ENCODE peak calls at places on chromosomes 16 and 17, in four cellular contexts. U is IMR-90, T is K562, N is HepG2. L is an unnamed sample.

GRCh38 chr16:67563708-67564468 is 1.6 kb downstream of the CTCF start:
- DNase-seq in U (peak; percentile 88), T (peak; percentile 48), N (peak; percentile 58), L (peak; percentile 47)

GRCh38 chr17:40316571-40317344 is 7.8 kb downstream of the RARA start:
- DNase-seq in U (peak; percentile 75), T (no peak), N (peak; percentile 80), L (peak; percentile 82)

GRCh38 chr17:74749262-74750038 is 1.0 kb downstream of the NHERF1 start:
- DNase-seq in U (no peak), T (peak; percentile 34), N (no peak), L (no peak)

GRCh38 chr16:24966031-24966430 is 49.1 kb downstream of the ARHGAP17 start:
- DNase-seq in U (no peak), T (no peak), N (no peak), L (no peak)

GRCh38 chr17:80030730-80031410 is 4.8 kb downstream of the TBC1D16 start:
- DNase-seq in U (no peak), T (no peak), N (no peak), L (no peak)

GRCh38 chr16:53022374-53022773 is 30.3 kb downstream of the CHD9NB start:
- DNase-seq in U (peak; percentile 43), T (peak; percentile 68), N (peak; percentile 63), L (peak; percentile 55)

GRCh38 chr16:87353613-87354012 is 30.0 kb downstream of the FBXO31 start:
- DNase-seq in U (no peak), T (no peak), N (no peak), L (no peak)

GRCh38 chr17:59165933-59166342 is 10.4 kb downstream of the PRR11 start:
- DNase-seq in U (peak; percentile 60), T (peak; percentile 60), N (peak; percentile 67), L (peak; percentile 62)

GRCh38 chr17:39564201-39564828 is 43.4 kb downstream of the NEUROD2 start:
- DNase-seq in U (no peak), T (no peak), N (no peak), L (no peak)

GRCh38 chr17:57166803-57167202 is 81.8 kb downstream of the AKAP1 start:
- DNase-seq in U (no peak), T (no peak), N (no peak), L (no peak)

GRCh38 chr17:41975099-41976083 is 8.8 kb downstream of the CNP start:
- DNase-seq in U (peak; percentile 69), T (no peak), N (no peak), L (no peak)

GRCh38 chr16:83998091-83998490 is 30.0 kb downstream of the NECAB2 start:
- DNase-seq in U (no peak), T (no peak), N (no peak), L (no peak)

GRCh38 chr17:77924757-77925336 is 33.7 kb upstream of the TNRC6C start:
- DNase-seq in U (peak; percentile 49), T (peak; percentile 39), N (no peak), L (no peak)

GRCh38 chr17:34367486-34368270 is 4.6 kb upstream of the CCL1 start:
- DNase-seq in U (no peak), T (no peak), N (no peak), L (no peak)

GRCh38 chr17:59435238-59435637 is 103.8 kb downstream of the YPEL2 start:
- DNase-seq in U (peak; percentile 70), T (no peak), N (no peak), L (no peak)

GRCh38 chr17:64202683-64203430 is 60.2 kb downstream of the TEX2 start:
- DNase-seq in U (peak; percentile 82), T (peak; percentile 12), N (peak; percentile 55), L (no peak)

GRCh38 chr17:61699032-61699431 is 108.0 kb upstream of the NACA2 start:
- DNase-seq in U (no peak), T (no peak), N (no peak), L (no peak)

GRCh38 chr17:61699694-61700093 is 108.7 kb upstream of the NACA2 start:
- DNase-seq in U (no peak), T (no peak), N (no peak), L (no peak)

GRCh38 chr17:61700252-61700651 is 109.2 kb upstream of the NACA2 start:
- DNase-seq in U (no peak), T (no peak), N (no peak), L (no peak)

GRCh38 chr17:61695779-61696337 is 104.8 kb upstream of the NACA2 start:
- DNase-seq in U (no peak), T (no peak), N (no peak), L (no peak)

GRCh38 chr17:61698244-61698643 is 107.2 kb upstream of the NACA2 start:
- DNase-seq in U (no peak), T (no peak), N (no peak), L (no peak)
- TF ChIP-seq MAZ in U (no peak), T (no peak), N (no peak), L (no peak)

GRCh38 chr17:43598359-43599045 is 52.4 kb upstream of the ETV4 start:
- DNase-seq in U (no peak), T (no peak), N (no peak), L (no peak)
- TF ChIP-seq MAZ in U (no peak), T (no peak), N (no peak), L (no peak)

GRCh38 chr17:27478901-27479531 is 22.8 kb downstream of the KSR1 start:
- DNase-seq in U (no peak), T (no peak), N (no peak), L (peak; percentile 29)
- TF ChIP-seq MAZ in U (no peak), T (no peak), N (no peak), L (no peak)

DNA sequence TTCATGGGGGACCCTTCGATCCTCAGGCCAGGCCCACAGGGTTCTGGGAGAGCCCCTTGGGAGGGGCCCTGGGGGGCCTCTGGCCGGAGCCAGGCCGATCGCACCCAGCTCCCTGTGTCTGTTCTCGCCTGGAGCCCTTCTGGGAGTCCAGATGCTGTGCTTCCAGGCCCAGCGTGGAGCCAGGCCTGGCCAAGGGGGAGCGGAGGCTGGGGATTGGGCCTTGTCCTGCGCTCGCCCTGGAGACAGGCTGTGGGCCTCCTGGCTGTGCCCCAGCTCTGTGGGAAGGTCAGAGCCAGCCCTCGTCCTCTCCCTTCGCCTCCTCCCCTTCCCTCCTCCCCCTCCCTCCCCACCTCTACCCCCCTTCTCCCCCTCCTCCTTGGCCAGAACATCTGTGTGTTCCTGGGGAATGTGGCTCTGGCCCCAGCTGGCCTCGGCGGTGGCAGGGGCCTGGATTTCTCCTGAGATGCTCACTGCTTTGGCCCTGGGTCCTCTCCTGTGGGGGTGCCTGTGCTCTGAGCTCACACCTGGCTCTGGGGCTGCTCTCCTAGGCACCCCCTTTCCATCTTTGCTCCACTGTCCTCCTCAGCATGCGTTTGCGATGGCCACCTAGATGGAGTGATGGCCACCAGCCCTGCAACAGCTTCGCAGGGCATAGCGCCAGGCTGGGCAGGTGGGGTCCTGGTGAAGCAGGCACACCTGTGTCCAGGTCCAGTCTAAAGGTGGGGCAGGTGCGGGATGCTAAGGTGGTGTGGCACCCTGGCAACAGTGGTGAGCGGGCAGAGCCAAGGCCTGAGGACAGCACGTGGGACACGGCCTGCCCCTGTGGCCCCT is 90.6 kb upstream of the CIBAR2 start:
- DNase-seq in U (peak; percentile 96), T (no peak), N (no peak), L (no peak)
- TF ChIP-seq MAZ in U (peak; percentile 90), T (no peak), N (no peak), L (no peak)

GRCh38 chr16:21161211-21161610 is 2.7 kb downstream of the LDAF1 start:
- DNase-seq in U (peak; percentile 35), T (no peak), N (no peak), L (no peak)
- TF ChIP-seq MAZ in U (no peak), T (no peak), N (no peak), L (no peak)